ENCODE peak calls at places on chromosomes 16 and 17, in nine cellular contexts. One of them, this sample, is unnamed.

GRCh38 chr17:65121916-65122821 is 15.0 kb upstream of the RGS9 start:
- DNase-seq in adrenal gland: no peak
- DNase-seq in mucosa of descending colon: no peak
- DNase-seq in astrocyte of the cerebellum: no peak
- DNase-seq in foreskin fibroblast: no peak
- DNase-seq in CD4-positive, alpha-beta T cell: no peak
- DNase-seq in lung: no peak
- DNase-seq in bronchial epithelial cell: peak
- DNase-seq in thoracic aorta: no peak
- DNase-seq in this sample: no peak

GRCh38 chr16:11139624-11140375 is 116.2 kb downstream of the SOCS1 start:
- DNase-seq in lung: no peak
- DNase-seq in foreskin fibroblast: no peak
- DNase-seq in thoracic aorta: no peak
- DNase-seq in astrocyte of the cerebellum: no peak
- DNase-seq in CD4-positive, alpha-beta T cell: peak
- DNase-seq in mucosa of descending colon: no peak
- DNase-seq in adrenal gland: no peak
- DNase-seq in bronchial epithelial cell: no peak
- DNase-seq in this sample: no peak

GRCh38 chr17:82288602-82288927 is 15.1 kb upstream of the CSNK1D start:
- DNase-seq in thoracic aorta: no peak
- DNase-seq in mucosa of descending colon: peak
- DNase-seq in CD4-positive, alpha-beta T cell: no peak
- DNase-seq in astrocyte of the cerebellum: no peak
- DNase-seq in adrenal gland: no peak
- DNase-seq in lung: no peak
- DNase-seq in foreskin fibroblast: no peak
- DNase-seq in bronchial epithelial cell: no peak
- DNase-seq in this sample: no peak

GRCh38 chr16:81214745-81215166 is 23.7 kb upstream of the BCO1 start:
- DNase-seq in foreskin fibroblast: peak
- DNase-seq in mucosa of descending colon: peak
- DNase-seq in bronchial epithelial cell: peak
- DNase-seq in astrocyte of the cerebellum: no peak
- DNase-seq in lung: no peak
- DNase-seq in adrenal gland: no peak
- DNase-seq in CD4-positive, alpha-beta T cell: no peak
- DNase-seq in thoracic aorta: no peak
- DNase-seq in this sample: no peak

GRCh38 chr17:65079489-65079900 is 23.0 kb upstream of the GNA13 start:
- DNase-seq in adrenal gland: no peak
- DNase-seq in thoracic aorta: no peak
- DNase-seq in foreskin fibroblast: no peak
- DNase-seq in bronchial epithelial cell: no peak
- DNase-seq in astrocyte of the cerebellum: no peak
- DNase-seq in lung: no peak
- DNase-seq in CD4-positive, alpha-beta T cell: no peak
- DNase-seq in mucosa of descending colon: no peak
- DNase-seq in this sample: no peak

GRCh38 chr17:57988301-57989010 is 402 bp upstream of the VEZF1 start:
- DNase-seq in CD4-positive, alpha-beta T cell: peak
- DNase-seq in foreskin fibroblast: peak
- DNase-seq in bronchial epithelial cell: peak
- DNase-seq in thoracic aorta: no peak
- DNase-seq in astrocyte of the cerebellum: no peak
- DNase-seq in mucosa of descending colon: peak
- DNase-seq in lung: peak
- DNase-seq in adrenal gland: peak
- DNase-seq in this sample: peak

GRCh38 chr16:29009050-29009837 is 24.4 kb downstream of the LAT start:
- DNase-seq in astrocyte of the cerebellum: no peak
- DNase-seq in thoracic aorta: no peak
- DNase-seq in adrenal gland: no peak
- DNase-seq in mucosa of descending colon: no peak
- DNase-seq in lung: no peak
- DNase-seq in bronchial epithelial cell: no peak
- DNase-seq in CD4-positive, alpha-beta T cell: peak
- DNase-seq in foreskin fibroblast: no peak
- DNase-seq in this sample: no peak

GRCh38 chr17:73156887-73157870 is 7.6 kb upstream of the SSTR2 start:
- DNase-seq in thoracic aorta: no peak
- DNase-seq in foreskin fibroblast: no peak
- DNase-seq in CD4-positive, alpha-beta T cell: no peak
- DNase-seq in lung: no peak
- DNase-seq in astrocyte of the cerebellum: no peak
- DNase-seq in mucosa of descending colon: no peak
- DNase-seq in adrenal gland: no peak
- DNase-seq in bronchial epithelial cell: no peak
- DNase-seq in this sample: no peak

DNA sequence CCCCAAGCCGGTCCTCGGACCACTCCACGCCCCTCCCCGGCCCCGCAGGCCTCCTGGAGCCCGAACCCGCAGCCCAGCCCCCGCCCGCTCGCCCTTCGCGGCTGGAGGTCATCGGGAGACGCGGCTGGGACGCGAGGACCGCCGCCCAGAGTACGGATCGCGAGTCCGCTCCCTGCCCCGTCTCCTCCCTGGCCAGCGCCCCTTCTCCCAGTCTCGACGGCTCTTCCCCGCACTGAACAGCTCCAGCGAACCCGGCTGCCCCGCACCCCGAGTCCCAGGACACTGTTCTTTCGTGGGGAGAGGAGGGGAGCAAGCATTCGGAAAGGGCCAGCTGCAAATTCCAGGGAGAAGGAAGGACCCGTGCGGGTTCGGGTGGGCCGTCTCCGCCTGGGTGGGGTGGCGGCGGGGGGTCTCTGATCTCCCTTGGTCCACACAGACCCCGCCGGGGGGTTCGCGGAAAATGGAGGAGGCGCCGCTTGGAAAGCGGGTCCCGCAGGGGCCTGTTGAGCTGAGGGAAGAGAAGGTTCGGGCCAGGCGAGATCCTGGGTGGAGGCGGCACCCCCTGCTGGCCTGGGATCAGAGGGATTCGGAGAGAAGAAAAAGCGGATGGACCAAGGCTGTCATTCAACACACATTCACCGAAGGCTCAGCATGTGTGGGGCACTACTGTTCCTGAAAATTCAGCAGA is 632 bp upstream of the RTN4RL1 start:
- DNase-seq in bronchial epithelial cell: peak
- DNase-seq in lung: peak
- DNase-seq in astrocyte of the cerebellum: no peak
- DNase-seq in thoracic aorta: no peak
- DNase-seq in adrenal gland: peak
- DNase-seq in CD4-positive, alpha-beta T cell: no peak
- DNase-seq in mucosa of descending colon: peak
- DNase-seq in foreskin fibroblast: no peak
- DNase-seq in this sample: peak
- TF ChIP-seq CTCF in bronchial epithelial cell: peak
- TF ChIP-seq CTCF in lung: peak
- TF ChIP-seq CTCF in astrocyte of the cerebellum: peak
- TF ChIP-seq CTCF in thoracic aorta: peak
- TF ChIP-seq CTCF in adrenal gland: peak
- TF ChIP-seq CTCF in CD4-positive, alpha-beta T cell: peak
- TF ChIP-seq CTCF in mucosa of descending colon: peak
- TF ChIP-seq CTCF in foreskin fibroblast: peak
- TF ChIP-seq CTCF in this sample: peak

GRCh38 chr17:45246861-45247428 is 14.9 kb downstream of the SPATA32 start:
- DNase-seq in lung: no peak
- DNase-seq in mucosa of descending colon: peak
- DNase-seq in adrenal gland: peak
- DNase-seq in CD4-positive, alpha-beta T cell: peak
- DNase-seq in bronchial epithelial cell: peak
- DNase-seq in foreskin fibroblast: no peak
- DNase-seq in thoracic aorta: no peak
- DNase-seq in astrocyte of the cerebellum: no peak
- DNase-seq in this sample: peak
- TF ChIP-seq CTCF in lung: no peak
- TF ChIP-seq CTCF in mucosa of descending colon: peak
- TF ChIP-seq CTCF in adrenal gland: peak
- TF ChIP-seq CTCF in CD4-positive, alpha-beta T cell: peak
- TF ChIP-seq CTCF in bronchial epithelial cell: peak
- TF ChIP-seq CTCF in foreskin fibroblast: peak
- TF ChIP-seq CTCF in thoracic aorta: peak
- TF ChIP-seq CTCF in astrocyte of the cerebellum: peak
- TF ChIP-seq CTCF in this sample: peak

GRCh38 chr16:3879258-3879886 is 1.1 kb downstream of the CREBBP start:
- DNase-seq in CD4-positive, alpha-beta T cell: no peak
- DNase-seq in thoracic aorta: no peak
- DNase-seq in mucosa of descending colon: no peak
- DNase-seq in adrenal gland: peak
- DNase-seq in foreskin fibroblast: no peak
- DNase-seq in lung: no peak
- DNase-seq in astrocyte of the cerebellum: no peak
- DNase-seq in bronchial epithelial cell: no peak
- DNase-seq in this sample: no peak
- TF ChIP-seq CTCF in CD4-positive, alpha-beta T cell: no peak
- TF ChIP-seq CTCF in thoracic aorta: no peak
- TF ChIP-seq CTCF in mucosa of descending colon: no peak
- TF ChIP-seq CTCF in adrenal gland: no peak
- TF ChIP-seq CTCF in foreskin fibroblast: no peak
- TF ChIP-seq CTCF in lung: no peak
- TF ChIP-seq CTCF in astrocyte of the cerebellum: no peak
- TF ChIP-seq CTCF in bronchial epithelial cell: no peak
- TF ChIP-seq CTCF in this sample: no peak

GRCh38 chr17:80826955-80827645 is 164.5 kb upstream of the CHMP6 start:
- DNase-seq in adrenal gland: peak
- DNase-seq in astrocyte of the cerebellum: peak
- DNase-seq in lung: no peak
- DNase-seq in bronchial epithelial cell: peak
- DNase-seq in mucosa of descending colon: no peak
- DNase-seq in foreskin fibroblast: peak
- DNase-seq in CD4-positive, alpha-beta T cell: no peak
- DNase-seq in thoracic aorta: peak
- DNase-seq in this sample: no peak
- TF ChIP-seq CTCF in adrenal gland: no peak
- TF ChIP-seq CTCF in astrocyte of the cerebellum: peak
- TF ChIP-seq CTCF in lung: no peak
- TF ChIP-seq CTCF in bronchial epithelial cell: no peak
- TF ChIP-seq CTCF in mucosa of descending colon: no peak
- TF ChIP-seq CTCF in foreskin fibroblast: peak
- TF ChIP-seq CTCF in CD4-positive, alpha-beta T cell: no peak
- TF ChIP-seq CTCF in thoracic aorta: no peak
- TF ChIP-seq CTCF in this sample: no peak

GRCh38 chr16:1863681-1864460 is 8.1 kb downstream of the MEIOB start:
- DNase-seq in thoracic aorta: no peak
- DNase-seq in adrenal gland: no peak
- DNase-seq in mucosa of descending colon: no peak
- DNase-seq in bronchial epithelial cell: peak
- DNase-seq in astrocyte of the cerebellum: peak
- DNase-seq in foreskin fibroblast: no peak
- DNase-seq in CD4-positive, alpha-beta T cell: no peak
- DNase-seq in lung: no peak
- DNase-seq in this sample: no peak
- TF ChIP-seq CTCF in thoracic aorta: peak
- TF ChIP-seq CTCF in adrenal gland: peak
- TF ChIP-seq CTCF in mucosa of descending colon: peak
- TF ChIP-seq CTCF in bronchial epithelial cell: peak
- TF ChIP-seq CTCF in astrocyte of the cerebellum: peak
- TF ChIP-seq CTCF in foreskin fibroblast: peak
- TF ChIP-seq CTCF in CD4-positive, alpha-beta T cell: peak
- TF ChIP-seq CTCF in lung: peak
- TF ChIP-seq CTCF in this sample: peak